ENCODE peak calls at places on chromosomes 5 and 9, in seven cellular contexts. One of them, this sample, is unnamed.
A peak's percentile ranks its signal among the peaks of the same experiment; 100 is the strongest.

GRCh38 chr5:32190094-32190493 is 16.0 kb upstream of the GOLPH3 start:
- DNase-seq in right cardiac atrium: peak; percentile 68
- DNase-seq in AG04450: peak; percentile 59
- DNase-seq in HFFc6: no peak
- DNase-seq in MV-4-11: no peak
- DNase-seq in iPS-NIHi11: no peak
- DNase-seq in mucosa of gallbladder: peak; percentile 40
- DNase-seq in this sample: peak; percentile 25

GRCh38 chr9:93299418-93300174 is 115.7 kb downstream of the WNK2 start:
- DNase-seq in HFFc6: no peak
- DNase-seq in right cardiac atrium: peak; percentile 63
- DNase-seq in iPS-NIHi11: peak; percentile 20
- DNase-seq in AG04450: no peak
- DNase-seq in MV-4-11: no peak
- DNase-seq in mucosa of gallbladder: no peak
- DNase-seq in this sample: no peak

GRCh38 chr5:160287378-160288051 is 24.8 kb downstream of the CCNJL start:
- DNase-seq in mucosa of gallbladder: peak; percentile 55
- DNase-seq in right cardiac atrium: peak; percentile 93
- DNase-seq in iPS-NIHi11: peak; percentile 78
- DNase-seq in HFFc6: peak; percentile 4
- DNase-seq in MV-4-11: no peak
- DNase-seq in AG04450: no peak
- DNase-seq in this sample: peak; percentile 97

GRCh38 chr9:126482361-126483044 is 131.2 kb upstream of the LMX1B start:
- DNase-seq in MV-4-11: no peak
- DNase-seq in right cardiac atrium: peak; percentile 91
- DNase-seq in AG04450: no peak
- DNase-seq in mucosa of gallbladder: peak; percentile 48
- DNase-seq in HFFc6: no peak
- DNase-seq in iPS-NIHi11: peak; percentile 87
- DNase-seq in this sample: peak; percentile 82

GRCh38 chr5:112373888-112374287 is 45.2 kb downstream of the EPB41L4A start:
- DNase-seq in AG04450: no peak
- DNase-seq in iPS-NIHi11: no peak
- DNase-seq in mucosa of gallbladder: no peak
- DNase-seq in right cardiac atrium: no peak
- DNase-seq in HFFc6: no peak
- DNase-seq in MV-4-11: no peak
- DNase-seq in this sample: no peak

GRCh38 chr5:166493042-166493441 is 1798.4 kb upstream of the WWC1 start:
- DNase-seq in HFFc6: no peak
- DNase-seq in mucosa of gallbladder: no peak
- DNase-seq in AG04450: no peak
- DNase-seq in MV-4-11: no peak
- DNase-seq in right cardiac atrium: no peak
- DNase-seq in iPS-NIHi11: no peak
- DNase-seq in this sample: no peak

GRCh38 chr9:106588601-106589000 is 274.4 kb upstream of the ZNF462 start:
- DNase-seq in HFFc6: no peak
- DNase-seq in AG04450: no peak
- DNase-seq in MV-4-11: no peak
- DNase-seq in mucosa of gallbladder: no peak
- DNase-seq in right cardiac atrium: no peak
- DNase-seq in iPS-NIHi11: no peak
- DNase-seq in this sample: peak; percentile 11

GRCh38 chr5:160727296-160727997 is 124.6 kb downstream of the ATP10B start:
- DNase-seq in iPS-NIHi11: no peak
- DNase-seq in AG04450: no peak
- DNase-seq in right cardiac atrium: no peak
- DNase-seq in HFFc6: no peak
- DNase-seq in MV-4-11: no peak
- DNase-seq in mucosa of gallbladder: no peak
- DNase-seq in this sample: no peak

GRCh38 chr5:137570070-137570469 is 70.9 kb upstream of the SPOCK1 start:
- DNase-seq in iPS-NIHi11: no peak
- DNase-seq in HFFc6: no peak
- DNase-seq in MV-4-11: no peak
- DNase-seq in AG04450: no peak
- DNase-seq in right cardiac atrium: no peak
- DNase-seq in mucosa of gallbladder: no peak
- DNase-seq in this sample: no peak

GRCh38 chr5:103094737-103095136 is 25.2 kb downstream of the GIN1 start:
- DNase-seq in mucosa of gallbladder: no peak
- DNase-seq in iPS-NIHi11: no peak
- DNase-seq in right cardiac atrium: no peak
- DNase-seq in HFFc6: no peak
- DNase-seq in MV-4-11: no peak
- DNase-seq in AG04450: no peak
- DNase-seq in this sample: no peak

GRCh38 chr5:176929654-176930053 is 30.5 kb upstream of the HK3 start:
- DNase-seq in MV-4-11: no peak
- DNase-seq in right cardiac atrium: no peak
- DNase-seq in HFFc6: no peak
- DNase-seq in iPS-NIHi11: no peak
- DNase-seq in AG04450: no peak
- DNase-seq in mucosa of gallbladder: no peak
- DNase-seq in this sample: no peak

GRCh38 chr5:27472000-27472763 is 433.8 kb upstream of the CDH9 start:
- DNase-seq in HFFc6: peak; percentile 28
- DNase-seq in right cardiac atrium: no peak
- DNase-seq in mucosa of gallbladder: no peak
- DNase-seq in MV-4-11: peak; percentile 94
- DNase-seq in iPS-NIHi11: peak; percentile 74
- DNase-seq in AG04450: no peak
- DNase-seq in this sample: peak; percentile 96

GRCh38 chr9:112601646-112602045 is 115.0 kb downstream of the KIAA1958 start:
- DNase-seq in HFFc6: peak; percentile 38
- DNase-seq in MV-4-11: no peak
- DNase-seq in mucosa of gallbladder: no peak
- DNase-seq in iPS-NIHi11: no peak
- DNase-seq in right cardiac atrium: no peak
- DNase-seq in AG04450: peak; percentile 3
- DNase-seq in this sample: no peak

GRCh38 chr5:179152941-179153340 is 92.8 kb downstream of the ZNF354C start:
- DNase-seq in HFFc6: no peak
- DNase-seq in iPS-NIHi11: no peak
- DNase-seq in mucosa of gallbladder: no peak
- DNase-seq in AG04450: no peak
- DNase-seq in MV-4-11: no peak
- DNase-seq in right cardiac atrium: peak; percentile 16
- DNase-seq in this sample: no peak

GRCh38 chr5:96718635-96719077 is 56.5 kb downstream of the CAST start:
- DNase-seq in right cardiac atrium: peak; percentile 65
- DNase-seq in HFFc6: no peak
- DNase-seq in MV-4-11: no peak
- DNase-seq in AG04450: no peak
- DNase-seq in mucosa of gallbladder: peak; percentile 51
- DNase-seq in iPS-NIHi11: no peak
- DNase-seq in this sample: peak; percentile 26